ENCODE peak calls at places on chromosome 3, in eight cellular contexts. Z, R, W, Q, L, B, Y and A are unnamed samples.

GRCh38 chr3:38725726-38726410 is 76.4 kb upstream of the SCN5A start:
- DNase-seq in Z (no peak), Q (no peak), W (no peak), L (peak), B (peak), R (no peak), Y (no peak), A (peak)

GRCh38 chr3:189728915-189729314 is 97.7 kb downstream of the TP63 start:
- DNase-seq in R (no peak), Y (no peak), L (no peak), B (no peak), Z (no peak), Q (no peak), W (no peak), A (no peak)

GRCh38 chr3:181782306-181782924 is 70.7 kb downstream of the SOX2 start:
- DNase-seq in Z (no peak), Y (no peak), Q (no peak), L (no peak), R (no peak), W (no peak), B (peak), A (peak)

GRCh38 chr3:122786067-122786466 is 7.6 kb downstream of the HSPBAP1 start:
- DNase-seq in W (no peak), L (no peak), Y (no peak), R (no peak), Q (no peak), Z (no peak), B (peak), A (no peak)

GRCh38 chr3:186669378-186670084 is 3.7 kb downstream of the HRG start:
- DNase-seq in R (peak), Y (no peak), Q (no peak), W (no peak), Z (no peak), L (no peak), B (no peak), A (no peak)

GRCh38 chr3:51773529-51773928 is 5.5 kb downstream of the IQCF6 start:
- DNase-seq in Q (no peak), L (peak), Y (no peak), R (no peak), Z (no peak), B (peak), W (no peak), A (no peak)

GRCh38 chr3:129525341-129525968 is 3.0 kb upstream of the RHO start:
- DNase-seq in Q (no peak), L (no peak), W (no peak), Z (no peak), Y (no peak), B (peak), R (no peak), A (no peak)

GRCh38 chr3:171183042-171183441 is 156.5 kb upstream of the SLC2A2 start:
- DNase-seq in B (no peak), Y (peak), Z (no peak), L (no peak), W (no peak), R (no peak), Q (no peak), A (no peak)

GRCh38 chr3:105715372-105715771 is 153.4 kb downstream of the CBLB start:
- DNase-seq in Q (no peak), L (no peak), W (no peak), Z (no peak), Y (no peak), B (peak), R (no peak), A (no peak)

GRCh38 chr3:13013994-13014754 is 59.1 kb downstream of the IQSEC1 start:
- DNase-seq in Q (no peak), L (no peak), B (no peak), W (no peak), Y (no peak), R (no peak), Z (no peak), A (no peak)

GRCh38 chr3:32045091-32045964 is 61.1 kb upstream of the GPD1L start:
- DNase-seq in L (peak), Z (no peak), Y (no peak), B (peak), Q (peak), R (peak), W (no peak), A (peak)

GRCh38 chr3:89049119-89049518 is 58.3 kb upstream of the EPHA3 start:
- DNase-seq in B (no peak), W (no peak), Z (no peak), R (no peak), L (peak), Y (no peak), Q (no peak), A (no peak)

GRCh38 chr3:187669675-187670504 is at the start of gene SST:
- DNase-seq in Q (no peak), Y (peak), L (peak), B (peak), R (no peak), W (no peak), Z (no peak), A (no peak)

GRCh38 chr3:10882851-10883250 is 66.8 kb downstream of the SLC6A11 start:
- DNase-seq in W (no peak), Y (no peak), B (no peak), L (no peak), Q (no peak), Z (no peak), R (no peak), A (no peak)

GRCh38 chr3:10887015-10887414 is 71.0 kb downstream of the SLC6A11 start:
- DNase-seq in Z (no peak), L (no peak), Y (no peak), Q (no peak), B (no peak), W (no peak), R (no peak), A (no peak)

GRCh38 chr3:10888523-10889081 is 72.6 kb downstream of the SLC6A11 start:
- DNase-seq in B (no peak), Z (no peak), L (no peak), Y (no peak), R (no peak), W (no peak), Q (no peak), A (no peak)

GRCh38 chr3:10889206-10889960 is 73.4 kb downstream of the SLC6A11 start:
- DNase-seq in L (no peak), W (no peak), Y (no peak), R (no peak), B (no peak), Z (no peak), Q (no peak), A (no peak)

GRCh38 chr3:10883478-10884234 is 67.6 kb downstream of the SLC6A11 start:
- DNase-seq in Z (no peak), R (peak), W (no peak), Q (no peak), Y (peak), L (peak), B (peak), A (no peak)
- TF ChIP-seq CTCF in Z (no peak), R (peak), W (peak), Q (no peak), Y (peak), L (peak), B (peak), A (peak)

GRCh38 chr3:194967126-194968117 is 281.7 kb downstream of the FAM43A start:
- DNase-seq in L (no peak), B (no peak), Y (peak), W (no peak), Q (no peak), R (no peak), Z (no peak), A (no peak)
- TF ChIP-seq CTCF in L (no peak), B (no peak), Y (no peak), W (no peak), Q (no peak), R (no peak), Z (no peak), A (no peak)

GRCh38 chr3:126979076-126979628 is 3.8 kb upstream of the PLXNA1 start:
- DNase-seq in B (no peak), Y (no peak), R (no peak), W (no peak), L (no peak), Z (no peak), Q (no peak), A (no peak)
- TF ChIP-seq CTCF in B (no peak), Y (no peak), R (no peak), W (no peak), L (no peak), Z (no peak), Q (no peak), A (no peak)

GRCh38 chr3:53693441-53693840 is 152.8 kb downstream of the CHDH start:
- DNase-seq in L (no peak), B (no peak), R (no peak), Z (no peak), Q (no peak), Y (no peak), W (no peak), A (no peak)

GRCh38 chr3:53694648-53695356 is 151.4 kb downstream of the CHDH start:
- DNase-seq in L (no peak), R (no peak), B (no peak), Z (no peak), W (no peak), Y (no peak), Q (no peak), A (no peak)

GRCh38 chr3:53694051-53694450 is 152.2 kb downstream of the CHDH start:
- DNase-seq in Q (no peak), B (no peak), L (no peak), Z (no peak), Y (no peak), R (no peak), W (no peak), A (no peak)

GRCh38 chr3:53700441-53700840 is 145.8 kb downstream of the CHDH start:
- DNase-seq in L (no peak), W (no peak), Z (no peak), Y (no peak), Q (no peak), B (no peak), R (no peak), A (no peak)

DNA sequence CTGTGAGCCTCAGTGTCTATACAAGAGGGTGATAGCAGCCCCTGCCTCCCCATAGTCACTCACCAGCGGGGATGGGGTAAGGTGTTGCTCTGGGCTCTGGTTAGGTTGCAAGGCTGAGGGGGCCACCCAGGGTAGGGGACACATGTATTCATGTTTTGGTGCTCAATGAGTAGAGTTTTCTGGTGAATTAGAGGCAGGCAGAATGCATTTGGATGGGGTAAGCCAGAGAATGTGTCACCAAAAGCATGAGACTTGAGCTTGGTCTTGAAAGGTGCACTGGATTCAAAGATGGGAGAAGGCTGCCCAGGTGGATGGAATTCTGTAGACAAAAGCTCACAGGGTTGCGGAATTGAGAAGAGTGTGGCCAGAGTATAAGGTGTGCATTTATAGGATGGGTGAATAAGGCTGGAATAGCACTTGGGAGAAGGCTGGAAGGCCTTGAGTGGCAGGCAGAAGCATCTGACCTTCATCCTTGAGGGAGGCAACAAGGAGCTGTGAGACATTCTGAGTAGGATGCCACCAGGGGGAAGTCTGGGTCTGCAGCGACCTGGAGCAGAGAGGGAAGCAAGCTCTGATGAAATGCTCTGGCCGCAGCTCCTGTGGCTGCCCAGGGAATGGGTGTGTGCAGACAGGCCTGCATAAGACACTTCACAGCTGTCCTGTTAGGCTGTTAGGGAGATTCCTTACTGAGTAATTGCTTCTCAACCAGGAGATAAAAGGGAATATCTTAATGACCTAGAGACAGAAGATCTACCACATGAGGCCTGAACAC is 149.6 kb downstream of the CHDH start:
- DNase-seq in W (no peak), Z (no peak), Y (no peak), B (no peak), R (no peak), L (no peak), Q (no peak), A (no peak)
- TF ChIP-seq CTCF in W (no peak), Z (no peak), Y (no peak), B (no peak), R (no peak), L (no peak), Q (no peak), A (no peak)

DNA sequence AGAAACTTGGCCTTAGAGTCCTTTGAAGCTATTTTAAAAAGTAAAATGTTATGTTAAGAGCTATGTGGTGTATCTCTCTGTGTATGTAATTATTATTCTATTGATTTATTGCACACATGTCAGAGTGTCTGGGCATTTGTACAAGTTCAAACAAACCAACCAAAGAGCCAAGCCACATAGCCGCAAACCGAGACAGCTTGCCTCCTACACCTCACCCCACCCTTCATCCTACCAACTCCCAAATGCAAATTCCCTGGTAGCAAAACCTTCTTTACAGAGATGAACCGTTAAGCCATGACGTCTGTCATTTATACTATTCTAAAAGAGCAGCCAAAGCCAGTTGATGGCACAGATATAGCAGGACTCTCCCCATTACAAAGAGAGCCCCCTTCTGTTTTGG is 332.3 kb downstream of the ERC2 start:
- DNase-seq in Z (no peak), Y (no peak), B (peak), L (no peak), W (no peak), R (no peak), Q (no peak), A (no peak)
- TF ChIP-seq CTCF in Z (no peak), Y (no peak), B (no peak), L (no peak), W (no peak), R (no peak), Q (no peak), A (no peak)

GRCh38 chr3:63960048-63960711 is 48.0 kb upstream of the SCAANT1 start:
- DNase-seq in Q (no peak), Z (no peak), B (peak), R (peak), W (no peak), Y (no peak), L (no peak), A (peak)
- TF ChIP-seq CTCF in Q (no peak), Z (no peak), B (no peak), R (no peak), W (no peak), Y (no peak), L (no peak), A (no peak)

GRCh38 chr3:168624892-168625291 is 529.2 kb upstream of the GOLIM4 start:
- DNase-seq in Y (no peak), Q (no peak), R (no peak), B (no peak), Z (no peak), L (peak), W (no peak), A (no peak)
- TF ChIP-seq CTCF in Y (no peak), Q (no peak), R (no peak), B (no peak), Z (no peak), L (no peak), W (no peak), A (no peak)

DNA sequence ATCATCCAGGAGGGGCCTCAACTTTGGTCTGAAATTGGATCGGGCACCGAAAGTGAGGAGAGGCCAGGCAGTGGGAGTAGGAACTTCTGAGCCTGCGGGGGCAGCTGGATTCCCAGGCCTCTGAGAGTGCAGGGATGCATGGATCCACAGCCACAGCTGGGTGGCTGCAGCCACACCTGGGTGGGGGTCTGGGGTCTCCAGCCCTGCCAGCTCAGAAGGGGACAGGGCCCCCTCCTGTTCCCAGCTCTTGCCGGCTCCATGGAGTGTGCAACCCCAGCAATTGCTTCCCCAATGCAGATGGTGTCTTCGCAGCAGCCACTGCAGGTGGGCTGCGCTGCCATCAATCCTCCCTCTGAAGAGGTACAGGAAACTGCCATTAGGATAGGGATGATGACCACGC is 123.7 kb downstream of the BCHE start:
- DNase-seq in W (no peak), R (no peak), L (no peak), Y (no peak), B (no peak), Z (no peak), Q (no peak), A (no peak)
- TF ChIP-seq CTCF in W (no peak), R (no peak), L (no peak), Y (no peak), B (no peak), Z (no peak), Q (no peak), A (no peak)

GRCh38 chr3:148262980-148263379 is 434.7 kb upstream of the AGTR1 start:
- DNase-seq in W (no peak), Y (no peak), B (no peak), R (no peak), Z (no peak), Q (no peak), L (no peak), A (no peak)
- TF ChIP-seq CTCF in W (no peak), Y (no peak), B (no peak), R (no peak), Z (no peak), Q (no peak), L (no peak), A (no peak)

DNA sequence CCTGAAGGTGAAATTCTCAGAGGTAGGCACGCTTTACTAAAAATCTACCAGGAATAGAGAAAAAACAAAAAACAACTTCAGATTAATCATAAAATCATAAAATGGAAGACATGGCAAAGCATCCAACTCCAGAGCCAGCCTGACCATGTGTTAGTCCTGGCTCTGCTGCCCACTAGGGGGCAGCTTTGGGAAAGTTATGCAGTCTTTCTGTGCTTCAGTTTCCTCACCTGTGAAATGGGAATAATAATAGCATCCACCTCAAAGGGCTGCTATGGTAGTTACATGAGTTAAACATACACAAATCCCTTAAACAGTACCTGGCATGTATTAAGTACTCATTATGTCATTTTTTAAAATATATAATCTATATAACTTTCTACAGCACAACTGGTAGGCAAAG is 52.3 kb downstream of the WNT5A start:
- DNase-seq in L (no peak), Y (peak), B (no peak), W (peak), Z (no peak), R (no peak), Q (no peak), A (no peak)
- TF ChIP-seq CTCF in L (peak), Y (peak), B (peak), W (peak), Z (no peak), R (peak), Q (no peak), A (peak)